ENCODE peak calls at places on chromosomes 5 and 9, in six cellular contexts. O is LNCaP clone FGC, Z is skeletal muscle cell, R is A549, L is heart left ventricle, Q is GM23338. D is an unnamed sample.
A peak's percentile ranks its signal among the peaks of the same experiment; 100 is the strongest.

GRCh38 chr5:127961764-127962148 is 121.8 kb upstream of the SLC12A2 start:
- DNase-seq in O (no peak), Z (no peak), R (no peak), L (no peak), Q (no peak), D (no peak)

GRCh38 chr9:112180387-112180881 is 5.3 kb upstream of the SUSD1 start:
- DNase-seq in O (no peak), Z (no peak), R (peak; percentile 55), L (no peak), Q (no peak), D (no peak)

GRCh38 chr5:161544350-161544765 is 2.2 kb downstream of the GABRB2 start:
- DNase-seq in O (no peak), Z (peak; percentile 4), R (peak; percentile 55), L (no peak), Q (peak; percentile 83), D (peak; percentile 21)

GRCh38 chr9:88792502-88792901 is 198.8 kb upstream of the S1PR3 start:
- DNase-seq in O (no peak), Z (peak; percentile 52), R (no peak), L (no peak), Q (no peak), D (no peak)

GRCh38 chr5:102700126-102700851 is 54.8 kb upstream of the PAM start:
- DNase-seq in O (no peak), Z (no peak), R (no peak), L (no peak), Q (no peak), D (no peak)

GRCh38 chr5:166961028-166961427 is 1330.4 kb upstream of the WWC1 start:
- DNase-seq in O (peak; percentile 17), Z (no peak), R (peak; percentile 12), L (no peak), Q (peak; percentile 48), D (no peak)

GRCh38 chr9:22117511-22118388 is 108.6 kb upstream of the CDKN2B start:
- DNase-seq in O (no peak), Z (peak; percentile 35), R (no peak), L (no peak), Q (peak; percentile 56), D (peak; percentile 44)

GRCh38 chr5:117736693-117737092 is 1162.1 kb upstream of the SEMA6A start:
- DNase-seq in O (no peak), Z (no peak), R (no peak), L (no peak), Q (no peak), D (no peak)

GRCh38 chr5:66967102-66967501 is 229.5 kb downstream of the CD180 start:
- DNase-seq in O (no peak), Z (peak; percentile 78), R (no peak), L (no peak), Q (no peak), D (peak; percentile 40)

GRCh38 chr5:116573617-116574431 is 799 bp downstream of the SEMA6A start:
- DNase-seq in O (no peak), Z (no peak), R (peak; percentile 7), L (peak; percentile 26), Q (no peak), D (peak; percentile 19)

GRCh38 chr5:82259172-82259800 is 18.9 kb downstream of the RPS23 start:
- DNase-seq in O (no peak), Z (no peak), R (peak; percentile 35), L (no peak), Q (peak; percentile 62), D (peak; percentile 34)

GRCh38 chr9:105968811-105969466 is 274.6 kb downstream of the TMEM38B start:
- DNase-seq in O (no peak), Z (no peak), R (no peak), L (no peak), Q (no peak), D (no peak)

GRCh38 chr9:107242073-107243063 is 40.7 kb upstream of the RAD23B start:
- DNase-seq in O (no peak), Z (no peak), R (no peak), L (no peak), Q (no peak), D (peak; percentile 27)

GRCh38 chr5:124697912-124698690 is 48.3 kb downstream of the ZNF608 start:
- DNase-seq in O (no peak), Z (no peak), R (no peak), L (peak; percentile 35), Q (peak; percentile 52), D (peak; percentile 85)

GRCh38 chr9:27572566-27572917 is 739 bp downstream of the C9orf72 start:
- DNase-seq in O (no peak), Z (no peak), R (peak; percentile 52), L (no peak), Q (peak; percentile 63), D (peak; percentile 72)

GRCh38 chr5:96256795-96257470 is 176.1 kb downstream of the PCSK1 start:
- DNase-seq in O (no peak), Z (peak; percentile 66), R (peak; percentile 86), L (no peak), Q (peak; percentile 18), D (peak; percentile 97)

GRCh38 chr5:172556971-172557461 is 84.0 kb upstream of the NEURL1B start:
- DNase-seq in O (no peak), Z (no peak), R (no peak), L (peak; percentile 53), Q (no peak), D (peak; percentile 30)

GRCh38 chr5:172558076-172558990 is 82.7 kb upstream of the NEURL1B start:
- DNase-seq in O (no peak), Z (no peak), R (no peak), L (no peak), Q (no peak), D (no peak)

GRCh38 chr5:172561151-172561550 is 79.9 kb upstream of the NEURL1B start:
- DNase-seq in O (no peak), Z (peak; percentile 40), R (no peak), L (no peak), Q (no peak), D (no peak)

GRCh38 chr5:172556262-172556661 is 84.8 kb upstream of the NEURL1B start:
- DNase-seq in O (no peak), Z (no peak), R (no peak), L (no peak), Q (no peak), D (no peak)

DNA sequence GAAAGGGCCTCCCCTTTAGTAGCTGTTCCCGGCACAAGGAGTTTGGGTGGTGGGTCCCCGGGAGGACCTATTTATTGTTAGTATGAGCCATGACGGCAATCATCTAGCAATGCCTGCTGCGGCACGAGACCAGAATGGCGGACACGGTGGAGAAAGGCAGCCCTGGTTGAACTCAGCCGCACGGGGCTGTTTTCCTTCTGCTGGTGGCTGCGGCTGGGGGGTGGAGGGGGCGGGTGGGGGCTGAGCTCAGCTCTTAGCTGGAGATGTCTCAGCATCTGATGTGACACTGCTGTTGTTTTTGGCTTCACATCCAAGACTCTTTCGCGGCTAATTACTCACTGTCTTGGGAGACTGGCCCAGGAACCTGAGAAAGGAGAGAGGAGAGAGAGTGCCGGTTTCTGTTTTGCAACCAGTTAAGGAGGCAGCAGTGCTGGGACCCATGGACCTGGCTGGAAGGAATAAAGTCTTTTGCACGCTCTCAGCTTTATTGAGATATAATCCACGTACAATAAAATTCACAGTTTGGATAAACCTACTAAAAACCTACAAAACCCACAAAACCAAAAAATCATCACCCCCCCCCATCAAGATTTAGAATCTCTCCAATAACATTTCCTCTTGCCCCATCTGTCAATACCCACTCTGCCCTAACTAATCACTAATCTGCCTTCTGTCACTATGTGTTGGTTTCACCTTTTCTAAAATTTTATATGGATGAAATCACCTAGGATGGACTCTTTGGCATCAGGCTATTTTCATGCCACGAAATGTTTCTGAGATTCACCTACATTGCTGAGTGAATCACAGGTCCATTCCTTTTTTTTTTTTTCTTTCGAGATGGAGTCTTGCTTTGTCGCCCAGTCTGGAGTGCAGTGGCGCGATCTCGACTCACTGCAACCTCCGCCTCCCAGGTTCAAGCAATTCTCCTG is 81.8 kb upstream of the NEURL1B start:
- DNase-seq in O (no peak), Z (peak; percentile 87), R (no peak), L (peak; percentile 43), Q (no peak), D (peak; percentile 78)
- H3K4me3 ChIP-seq in O (no peak overlapping the region), Z (peak overlapping the region; percentile 31), R (no peak overlapping the region), L (no peak overlapping the region), Q (no peak overlapping the region), D (peak overlapping the region; percentile 29)

GRCh38 chr5:112059601-112060135 is 302.7 kb upstream of the NREP start:
- DNase-seq in O (no peak), Z (no peak), R (no peak), L (no peak), Q (no peak), D (peak; percentile 7)

GRCh38 chr5:112063878-112064615 is 307.1 kb upstream of the NREP start:
- DNase-seq in O (no peak), Z (no peak), R (no peak), L (no peak), Q (no peak), D (no peak)

GRCh38 chr5:112065818-112066217 is 308.8 kb upstream of the NREP start:
- DNase-seq in O (no peak), Z (no peak), R (no peak), L (no peak), Q (no peak), D (no peak)

GRCh38 chr5:112064956-112065355 is 308.0 kb upstream of the NREP start:
- DNase-seq in O (no peak), Z (no peak), R (no peak), L (no peak), Q (no peak), D (no peak)

DNA sequence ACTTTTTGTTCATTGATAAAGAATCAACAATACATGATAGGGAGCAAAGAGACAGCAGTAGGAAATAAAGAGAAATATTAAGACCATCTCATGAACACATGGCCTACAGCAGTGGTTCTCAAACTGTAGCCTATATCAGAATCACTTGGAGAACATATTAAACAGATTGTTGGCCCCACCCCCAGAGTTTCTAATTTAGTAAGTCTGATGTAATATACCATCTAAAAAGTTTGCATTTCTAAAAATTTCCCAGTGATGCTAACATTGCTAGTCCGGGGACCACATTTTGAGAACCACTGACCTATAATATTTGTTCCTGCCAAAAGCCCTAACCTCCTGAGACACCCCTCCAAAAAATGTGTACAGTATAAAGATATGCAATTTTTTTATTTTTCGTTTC is 306.2 kb upstream of the NREP start:
- DNase-seq in O (no peak), Z (no peak), R (no peak), L (no peak), Q (no peak), D (no peak)
- H3K4me3 ChIP-seq in O (no peak overlapping the region), Z (no peak overlapping the region), R (no peak overlapping the region), L (no peak overlapping the region), Q (no peak overlapping the region), D (no peak overlapping the region)

GRCh38 chr9:137406876-137407589 is 15.9 kb downstream of the EXD3 start:
- DNase-seq in O (no peak), Z (no peak), R (peak; percentile 60), L (peak; percentile 80), Q (peak; percentile 91), D (peak; percentile 59)
- H3K4me3 ChIP-seq in O (no peak overlapping the region), Z (peak overlapping the region; percentile 38), R (peak overlapping the region; percentile 35), L (no peak overlapping the region), Q (peak overlapping the region; percentile 56), D (peak overlapping the region; percentile 43)

GRCh38 chr9:130663258-130664171 is 879 bp upstream of the PRDM12 start:
- DNase-seq in O (no peak), Z (no peak), R (no peak), L (no peak), Q (peak; percentile 83), D (no peak)
- H3K4me3 ChIP-seq in O (no peak overlapping the region), Z (no peak overlapping the region), R (peak overlapping the region; percentile 27), L (no peak overlapping the region), Q (peak overlapping the region; percentile 67), D (no peak overlapping the region)

D was measured in fibroblast of villous mesenchyme.